ENCODE peak calls at places on chromosomes 6 and 20, in nine cellular contexts. X, Q, S, E, W, D, U, F and R are unnamed samples. For H3K36me3, the result is how much of the 10 kb centered on the place peaks cover.

GRCh38 chr6:155090166-155090565 is 95.1 kb downstream of the TIAM2 start:
- DNase-seq in X (no peak), Q (no peak), D (no peak), U (no peak), W (no peak), S (no peak), E (no peak), F (no peak), R (no peak)

GRCh38 chr6:169897601-169898358 is 146.4 kb downstream of the ERMARD start:
- DNase-seq in U (peak), W (no peak), S (no peak), F (no peak), D (no peak), Q (no peak), X (no peak), E (no peak), R (no peak)

GRCh38 chr6:157017861-157018260 is 240.7 kb downstream of the ARID1B start:
- DNase-seq in S (peak), U (no peak), Q (no peak), W (no peak), X (peak), E (no peak), D (no peak), F (no peak), R (peak)

GRCh38 chr6:160137989-160138835 is 16.6 kb downstream of the SLC22A1 start:
- DNase-seq in F (peak), S (peak), D (peak), E (peak), X (peak), U (peak), Q (peak), W (peak), R (peak)

GRCh38 chr20:396619-397431 is 11.3 kb upstream of the RBCK1 start:
- DNase-seq in D (no peak), Q (no peak), U (no peak), S (no peak), W (peak), X (no peak), F (peak), E (no peak), R (no peak)

GRCh38 chr6:10385512-10386132 is 29.3 kb downstream of the TFAP2A start:
- DNase-seq in X (no peak), S (no peak), D (no peak), Q (no peak), E (no peak), F (no peak), U (no peak), W (no peak), R (no peak)

GRCh38 chr6:71523548-71523947 is 234.9 kb downstream of the OGFRL1 start:
- DNase-seq in F (no peak), S (no peak), X (no peak), W (no peak), U (no peak), Q (no peak), D (no peak), E (no peak), R (no peak)

GRCh38 chr20:43821795-43822194 is 92.9 kb upstream of the TOX2 start:
- DNase-seq in F (no peak), S (peak), X (no peak), Q (no peak), W (no peak), D (no peak), U (no peak), E (no peak), R (peak)

GRCh38 chr6:162203287-162203686 is 524.3 kb downstream of the PRKN start:
- DNase-seq in E (no peak), S (no peak), Q (no peak), D (no peak), U (no peak), X (no peak), W (peak), F (no peak), R (no peak)

GRCh38 chr6:3296537-3297453 is 38.0 kb downstream of the PSMG4 start:
- DNase-seq in W (peak), X (peak), U (no peak), F (peak), S (no peak), E (peak), D (peak), Q (no peak), R (no peak)

GRCh38 chr6:6920984-6921313 is 186.8 kb upstream of the RREB1 start:
- DNase-seq in X (no peak), D (no peak), U (no peak), S (no peak), F (no peak), E (no peak), W (no peak), Q (no peak), R (no peak)

GRCh38 chr6:43837501-43837900 is 67.5 kb downstream of the VEGFA start:
- DNase-seq in S (no peak), D (no peak), F (no peak), U (no peak), Q (no peak), W (no peak), X (no peak), E (no peak), R (no peak)

GRCh38 chr6:106099235-106099537 is 13.1 kb downstream of the PRDM1 start:
- DNase-seq in D (no peak), F (no peak), S (no peak), Q (no peak), X (no peak), E (no peak), W (no peak), U (peak), R (no peak)

GRCh38 chr20:34459209-34459608 is 57.0 kb upstream of the DYNLRB1 start:
- DNase-seq in Q (no peak), D (no peak), S (no peak), E (no peak), F (no peak), U (no peak), X (no peak), W (no peak), R (no peak)
- H3K36me3 ChIP-seq in Q (under half), D (under half), S (under half), E (under half), F (under half), U (under half), X (under half), W (under half), R (under half)

GRCh38 chr20:16441526-16442164 is 131.6 kb downstream of the KIF16B start:
- DNase-seq in F (no peak), Q (no peak), E (no peak), X (no peak), U (no peak), D (no peak), W (no peak), S (no peak), R (no peak)

GRCh38 chr20:16451970-16452369 is 121.3 kb downstream of the KIF16B start:
- DNase-seq in X (no peak), D (no peak), S (no peak), U (no peak), E (no peak), F (no peak), Q (no peak), W (no peak), R (no peak)

GRCh38 chr20:16445482-16445881 is 127.8 kb downstream of the KIF16B start:
- DNase-seq in X (no peak), U (no peak), F (no peak), W (peak), S (no peak), E (no peak), D (no peak), Q (no peak), R (no peak)

GRCh38 chr20:16444056-16444777 is 129.0 kb downstream of the KIF16B start:
- DNase-seq in E (no peak), W (no peak), Q (peak), F (no peak), S (no peak), D (no peak), U (no peak), X (peak), R (no peak)

DNA sequence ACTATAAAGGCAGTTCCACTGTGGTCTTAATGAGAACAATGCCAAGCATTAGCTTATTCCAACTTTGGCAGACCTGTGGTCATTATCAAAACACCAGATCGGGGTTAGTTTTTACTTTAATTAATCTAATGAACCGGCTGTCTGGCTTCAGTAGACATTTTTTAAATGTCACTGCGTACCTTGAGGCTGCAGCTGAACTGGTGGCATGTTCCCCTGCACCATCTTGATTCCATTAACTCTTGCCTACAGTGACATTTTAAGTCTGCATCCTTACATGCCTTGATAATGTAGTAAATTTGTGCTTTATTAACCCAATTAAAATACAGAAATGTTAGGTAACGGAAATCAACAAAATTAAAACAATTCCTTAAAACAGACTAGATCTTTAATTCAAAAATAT is 127.0 kb downstream of the KIF16B start:
- DNase-seq in X (no peak), F (no peak), D (no peak), W (no peak), Q (no peak), E (no peak), S (no peak), U (no peak), R (no peak)
- H3K4me3 ChIP-seq in X (no peak), F (no peak), D (no peak), W (no peak), Q (no peak), E (no peak), S (no peak), U (no peak), R (no peak)

GRCh38 chr6:30944051-30944450 is 3.3 kb downstream of the MUCL3 start:
- DNase-seq in E (no peak), S (no peak), Q (no peak), W (no peak), U (no peak), X (no peak), F (no peak), D (no peak), R (no peak)

GRCh38 chr6:30945281-30945680 is 4.5 kb downstream of the MUCL3 start:
- DNase-seq in X (no peak), D (no peak), E (no peak), S (no peak), U (no peak), F (no peak), W (no peak), Q (no peak), R (no peak)

GRCh38 chr6:30940361-30941001 is at the start of gene MUCL3:
- DNase-seq in X (no peak), F (peak), D (no peak), S (no peak), U (peak), Q (no peak), W (no peak), E (no peak), R (no peak)

GRCh38 chr6:30939473-30939872 is 1.3 kb upstream of the MUCL3 start:
- DNase-seq in S (no peak), U (no peak), E (no peak), W (no peak), X (no peak), F (no peak), D (peak), Q (no peak), R (no peak)

DNA sequence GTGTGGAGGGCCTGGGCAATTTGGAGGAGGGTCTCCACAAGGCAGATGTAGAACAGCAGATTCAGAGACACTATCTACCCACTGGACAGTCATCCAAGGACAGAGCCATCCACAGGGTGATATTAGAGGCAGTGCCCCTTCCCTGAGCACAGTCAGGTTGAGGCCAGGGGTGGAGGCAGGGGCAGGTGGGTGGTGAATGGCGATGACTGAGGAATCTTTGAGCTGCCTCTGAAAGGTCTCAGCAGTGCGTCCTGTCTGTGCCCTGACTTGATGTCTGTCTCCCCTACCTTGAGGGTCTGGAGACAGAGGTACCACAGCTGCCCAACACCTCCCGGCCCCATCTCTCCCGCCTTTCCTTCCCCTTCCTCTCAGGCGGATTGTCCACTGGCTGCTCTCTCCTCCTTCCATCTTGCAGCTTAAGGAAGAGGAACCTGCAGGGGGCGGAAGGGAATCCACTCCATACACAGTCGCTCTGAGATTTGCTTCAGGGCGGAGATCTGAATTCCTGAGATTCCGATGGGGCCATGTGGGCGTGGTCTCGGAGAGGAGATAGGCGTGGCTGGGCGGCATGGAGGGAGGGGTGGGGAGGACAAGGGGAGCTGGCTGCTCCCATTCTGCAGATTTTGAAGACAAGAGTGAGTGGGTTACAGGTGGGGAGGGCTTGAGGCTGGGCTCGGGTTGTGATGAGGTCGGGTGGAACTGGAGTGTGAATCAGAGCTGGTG is 1.7 kb downstream of the MUCL3 start:
- DNase-seq in D (peak), E (peak), F (peak), U (peak), Q (peak), S (peak), W (peak), X (peak), R (peak)
- TF ChIP-seq CTCF in D (peak), E (peak), F (peak), U (no peak), Q (peak), S (peak), W (peak), X (peak), R (peak)

GRCh38 chr6:130406935-130407532 is 41.2 kb downstream of the TMEM200A start:
- DNase-seq in W (no peak), F (no peak), U (no peak), D (no peak), Q (no peak), S (no peak), E (no peak), X (no peak), R (no peak)

GRCh38 chr6:130412556-130413290 is 46.9 kb downstream of the TMEM200A start:
- DNase-seq in S (no peak), D (no peak), E (no peak), X (peak), Q (no peak), F (no peak), W (no peak), U (no peak), R (no peak)

GRCh38 chr6:130409394-130410095 is 43.7 kb downstream of the TMEM200A start:
- DNase-seq in Q (no peak), E (no peak), D (no peak), U (no peak), S (no peak), X (peak), W (no peak), F (no peak), R (no peak)

GRCh38 chr6:130405549-130405948 is 39.7 kb downstream of the TMEM200A start:
- DNase-seq in X (no peak), D (no peak), S (no peak), W (no peak), U (no peak), E (no peak), Q (no peak), F (no peak), R (no peak)

DNA sequence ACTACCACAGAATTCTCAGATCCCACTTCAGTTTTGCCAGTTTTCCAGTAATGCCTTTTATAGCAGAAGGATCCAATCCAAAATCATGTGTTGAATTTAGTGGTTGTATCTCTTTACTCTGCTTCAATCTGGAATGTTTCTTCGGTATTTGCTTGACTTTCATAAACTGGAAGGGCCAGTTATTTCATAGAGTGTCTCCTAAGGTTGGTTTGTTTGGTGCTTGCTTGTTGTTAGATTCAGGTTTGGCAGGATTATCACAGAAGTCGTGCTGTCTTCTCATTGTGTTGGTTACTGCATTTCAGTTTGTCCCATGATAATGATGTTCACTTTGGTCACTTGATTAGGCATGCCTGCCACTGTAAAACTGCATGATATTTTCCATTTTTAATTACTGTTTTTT is 45.7 kb downstream of the TMEM200A start:
- DNase-seq in E (no peak), F (no peak), W (no peak), U (no peak), Q (no peak), X (no peak), D (no peak), S (no peak), R (no peak)
- H3K36me3 ChIP-seq in E (under half), F (under half), W (under half), U (under half), Q (under half), X (under half), D (under half), S (under half), R (under half)

DNA sequence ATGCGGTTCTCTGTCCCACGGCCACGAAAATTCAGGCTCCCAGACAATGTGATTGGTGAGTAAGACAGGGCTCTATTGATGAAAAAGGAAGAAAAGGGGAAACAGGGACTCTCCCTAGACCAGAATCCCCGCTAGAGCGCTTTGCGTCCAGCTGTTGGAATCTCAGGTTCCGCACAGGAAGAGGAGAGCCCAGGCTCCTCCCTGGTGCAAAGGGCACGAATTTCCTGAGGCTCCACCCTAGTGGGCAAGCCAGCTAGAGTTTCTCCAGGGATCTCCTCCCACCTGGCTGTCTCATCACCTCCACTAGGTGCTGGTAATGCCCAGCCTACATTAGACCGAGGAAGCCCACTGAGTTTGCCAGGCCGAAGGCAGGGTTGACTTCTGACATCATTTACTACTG is 135.9 kb upstream of the SOX4 start:
- DNase-seq in W (no peak), Q (no peak), E (no peak), X (no peak), U (no peak), S (no peak), D (no peak), F (no peak), R (no peak)
- H3K4me3 ChIP-seq in W (no peak), Q (no peak), E (no peak), X (no peak), U (no peak), S (no peak), D (no peak), F (no peak), R (no peak)